ENCODE peak calls at places on chromosomes 4 and X, in ten cellular contexts. H, O, G, P, N, S, T, J, B and Q are unnamed samples.

GRCh38 chr4:44671636-44672035 is 6.6 kb upstream of the GUF1 start:
- DNase-seq in G (no peak), O (no peak), N (no peak), S (no peak), J (no peak), T (no peak), H (no peak), P (no peak), B (no peak), Q (no peak)

GRCh38 chrX:129759576-129760061 is 20.1 kb upstream of the SASH3 start:
- DNase-seq in P (no peak), B (peak), T (peak), O (peak), J (no peak), G (peak), S (peak), N (no peak), H (peak), Q (no peak)

GRCh38 chr4:176437756-176438155 is 118.0 kb downstream of the SPCS3 start:
- DNase-seq in B (no peak), S (peak), H (peak), J (no peak), G (no peak), O (no peak), N (no peak), T (no peak), P (no peak), Q (no peak)

GRCh38 chr4:186725422-186726149 is 1.9 kb upstream of the FAT1 start:
- DNase-seq in J (peak), T (no peak), G (peak), O (peak), P (peak), S (peak), H (peak), B (peak), N (peak), Q (no peak)

GRCh38 chr4:151700566-151701316 is 60.1 kb downstream of the GATB start:
- DNase-seq in B (no peak), H (no peak), P (no peak), S (no peak), G (no peak), J (no peak), T (no peak), O (no peak), N (no peak), Q (no peak)

GRCh38 chr4:142351958-142352357 is 494.1 kb downstream of the INPP4B start:
- DNase-seq in S (no peak), N (no peak), H (no peak), J (no peak), O (no peak), B (no peak), T (no peak), P (no peak), G (no peak), Q (no peak)

GRCh38 chrX:40996886-40997530 is 88.2 kb upstream of the USP9X start:
- DNase-seq in S (peak), P (no peak), T (no peak), G (no peak), O (no peak), B (no peak), N (peak), J (peak), H (peak), Q (no peak)

GRCh38 chrX:153319295-153319694 is 2.3 kb downstream of the PNMA6F start:
- DNase-seq in J (no peak), B (no peak), N (no peak), H (no peak), S (no peak), O (no peak), G (no peak), T (no peak), P (no peak), Q (no peak)

GRCh38 chr4:140252742-140253555 is 99.0 kb upstream of the MAML3 start:
- DNase-seq in J (peak), S (peak), G (peak), O (peak), N (peak), P (peak), T (peak), H (peak), B (peak), Q (peak)

GRCh38 chrX:154549766-154550165 is 2.3 kb downstream of the IKBKG start:
- DNase-seq in N (no peak), G (no peak), B (no peak), H (peak), O (no peak), S (peak), T (no peak), J (no peak), P (no peak), Q (no peak)
- H3K4me3 ChIP-seq in N (no peak), G (no peak), B (no peak), H (peak), O (no peak), S (no peak), T (peak), J (no peak), P (no peak), Q (no peak)

GRCh38 chrX:13123857-13124345 is 79.5 kb upstream of the FAM9C start:
- DNase-seq in T (no peak), N (no peak), G (no peak), O (no peak), P (no peak), B (no peak), J (no peak), S (peak), H (peak), Q (no peak)
- H3K4me3 ChIP-seq in T (peak), N (no peak), G (no peak), O (no peak), P (no peak), B (no peak), J (no peak), S (no peak), H (peak), Q (no peak)

GRCh38 chr4:147492761-147493160 is 11.9 kb downstream of the EDNRA start:
- DNase-seq in S (peak), H (no peak), T (no peak), O (no peak), G (no peak), P (peak), N (no peak), B (peak), J (no peak), Q (no peak)
- H3K4me3 ChIP-seq in S (no peak), H (no peak), T (no peak), O (no peak), G (no peak), P (no peak), N (no peak), B (no peak), J (no peak), Q (no peak)

DNA sequence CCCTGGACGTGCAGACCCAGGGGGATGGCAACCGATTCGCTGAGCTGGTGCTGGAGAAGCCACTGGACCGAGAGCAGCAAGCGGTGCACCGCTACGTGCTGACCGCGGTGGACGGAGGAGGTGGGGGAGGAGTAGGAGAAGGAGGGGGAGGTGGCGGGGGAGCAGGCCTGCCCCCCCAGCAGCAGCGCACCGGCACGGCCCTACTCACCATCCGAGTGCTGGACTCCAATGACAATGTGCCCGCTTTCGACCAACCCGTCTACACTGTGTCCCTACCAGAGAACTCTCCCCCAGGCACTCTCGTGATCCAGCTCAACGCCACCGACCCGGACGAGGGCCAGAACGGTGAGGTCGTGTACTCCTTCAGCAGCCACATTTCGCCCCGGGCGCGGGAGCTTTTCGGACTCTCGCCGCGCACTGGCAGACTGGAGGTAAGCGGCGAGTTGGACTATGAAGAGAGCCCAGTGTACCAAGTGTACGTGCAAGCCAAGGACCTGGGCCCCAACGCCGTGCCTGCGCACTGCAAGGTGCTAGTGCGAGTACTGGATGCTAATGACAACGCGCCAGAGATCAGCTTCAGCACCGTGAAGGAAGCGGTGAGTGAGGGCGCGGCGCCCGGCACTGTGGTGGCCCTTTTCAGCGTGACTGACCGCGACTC is 1.7 kb downstream of the PCDH10 start:
- DNase-seq in S (no peak), T (no peak), O (no peak), J (no peak), H (no peak), P (peak), B (peak), G (no peak), N (peak), Q (no peak)
- H3K4me3 ChIP-seq in S (no peak), T (no peak), O (no peak), J (no peak), H (no peak), P (peak), B (peak), G (peak), N (peak), Q (no peak)

GRCh38 chr4:163550869-163551267 is 56.4 kb downstream of the TMA16 start:
- DNase-seq in P (no peak), T (no peak), S (no peak), H (no peak), O (no peak), G (no peak), N (no peak), J (no peak), B (no peak), Q (no peak)

GRCh38 chr4:163554870-163555465 is 60.5 kb downstream of the TMA16 start:
- DNase-seq in N (no peak), J (no peak), T (no peak), H (peak), S (peak), P (no peak), B (no peak), G (no peak), O (no peak), Q (no peak)

GRCh38 chr4:163556650-163557391 is 62.3 kb downstream of the TMA16 start:
- DNase-seq in N (no peak), O (no peak), G (no peak), J (no peak), H (no peak), T (no peak), B (no peak), P (no peak), S (no peak), Q (no peak)

GRCh38 chr4:163556169-163556568 is 61.7 kb downstream of the TMA16 start:
- DNase-seq in G (no peak), J (no peak), P (no peak), B (no peak), O (no peak), H (peak), N (no peak), T (no peak), S (peak), Q (no peak)

DNA sequence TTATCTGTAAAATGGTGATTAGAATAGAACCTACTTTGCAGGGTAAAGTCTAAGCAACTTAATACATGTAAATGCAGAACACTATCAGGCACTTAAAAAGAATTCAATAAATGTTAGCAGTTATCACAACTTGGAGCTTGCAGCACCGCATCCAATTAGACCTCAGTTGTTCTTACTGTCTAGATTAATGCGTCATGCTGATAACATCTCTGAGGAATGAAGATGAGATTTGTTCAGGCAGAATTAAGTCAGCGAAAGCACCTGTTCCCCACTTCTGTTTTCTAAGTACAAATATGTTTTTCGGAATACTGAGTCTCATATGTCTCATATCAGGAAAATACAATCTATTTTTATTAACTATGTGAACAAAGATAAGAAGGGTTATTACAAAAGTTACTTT is 58.7 kb downstream of the TMA16 start:
- DNase-seq in G (no peak), B (no peak), H (no peak), J (no peak), N (no peak), T (no peak), O (no peak), P (no peak), S (no peak), Q (no peak)
- H3K4me3 ChIP-seq in G (no peak), B (no peak), H (no peak), J (no peak), N (no peak), T (no peak), O (no peak), P (no peak), S (no peak), Q (no peak)

GRCh38 chr4:68278045-68278444 is 32.6 kb upstream of the TMPRSS11B start:
- DNase-seq in H (peak), P (no peak), B (no peak), J (no peak), N (no peak), O (no peak), S (no peak), T (no peak), G (no peak), Q (no peak)
- H3K4me3 ChIP-seq in H (no peak), P (no peak), B (no peak), J (no peak), N (no peak), O (no peak), S (no peak), T (no peak), G (no peak), Q (no peak)

GRCh38 chrX:138067415-138067814 is 501.5 kb downstream of the ZIC3 start:
- DNase-seq in H (peak), G (no peak), B (no peak), O (no peak), N (no peak), J (no peak), P (no peak), T (no peak), S (no peak), Q (no peak)
- H3K4me3 ChIP-seq in H (no peak), G (no peak), B (no peak), O (no peak), N (no peak), J (no peak), P (no peak), T (no peak), S (no peak), Q (no peak)

DNA sequence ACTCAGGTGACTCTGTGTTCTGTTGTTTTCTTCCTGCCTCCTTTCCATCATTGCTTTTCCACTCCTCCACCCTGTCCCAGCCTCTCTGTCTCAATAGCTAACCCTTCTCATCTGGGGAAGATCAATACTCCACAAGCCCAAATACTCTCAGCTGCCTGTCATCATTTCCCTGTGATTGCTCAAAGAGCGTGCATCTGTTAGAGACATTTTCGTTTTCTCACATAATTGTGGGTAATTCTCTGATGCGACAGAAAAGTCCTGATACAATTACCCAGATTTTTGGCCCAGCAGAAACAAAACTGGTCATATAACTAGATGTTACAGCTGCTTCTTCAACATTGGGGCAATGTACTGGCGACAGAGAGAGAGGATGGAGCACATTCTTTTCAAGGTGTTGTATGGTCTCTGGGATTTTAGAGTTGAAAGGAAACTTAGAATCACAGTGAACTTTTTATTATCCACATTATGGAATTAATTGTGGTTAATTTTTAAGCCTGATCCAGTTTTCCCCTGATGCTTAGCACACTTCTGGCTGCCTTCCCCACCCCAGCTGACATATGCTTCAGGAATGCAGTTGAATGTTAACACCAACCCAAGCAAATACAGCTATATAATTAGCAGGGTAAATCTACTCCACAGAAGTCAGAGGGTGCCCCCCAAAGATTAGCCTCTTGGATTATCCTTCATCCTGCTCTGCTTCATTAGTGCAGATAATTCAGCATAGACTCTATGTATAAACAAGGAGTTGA is 171.4 kb upstream of the ANXA3 start:
- DNase-seq in T (no peak), N (no peak), P (no peak), O (peak), S (peak), J (no peak), G (no peak), B (no peak), H (no peak), Q (no peak)
- H3K4me3 ChIP-seq in T (no peak), N (no peak), P (no peak), O (no peak), S (no peak), J (no peak), G (no peak), B (no peak), H (no peak), Q (no peak)

DNA sequence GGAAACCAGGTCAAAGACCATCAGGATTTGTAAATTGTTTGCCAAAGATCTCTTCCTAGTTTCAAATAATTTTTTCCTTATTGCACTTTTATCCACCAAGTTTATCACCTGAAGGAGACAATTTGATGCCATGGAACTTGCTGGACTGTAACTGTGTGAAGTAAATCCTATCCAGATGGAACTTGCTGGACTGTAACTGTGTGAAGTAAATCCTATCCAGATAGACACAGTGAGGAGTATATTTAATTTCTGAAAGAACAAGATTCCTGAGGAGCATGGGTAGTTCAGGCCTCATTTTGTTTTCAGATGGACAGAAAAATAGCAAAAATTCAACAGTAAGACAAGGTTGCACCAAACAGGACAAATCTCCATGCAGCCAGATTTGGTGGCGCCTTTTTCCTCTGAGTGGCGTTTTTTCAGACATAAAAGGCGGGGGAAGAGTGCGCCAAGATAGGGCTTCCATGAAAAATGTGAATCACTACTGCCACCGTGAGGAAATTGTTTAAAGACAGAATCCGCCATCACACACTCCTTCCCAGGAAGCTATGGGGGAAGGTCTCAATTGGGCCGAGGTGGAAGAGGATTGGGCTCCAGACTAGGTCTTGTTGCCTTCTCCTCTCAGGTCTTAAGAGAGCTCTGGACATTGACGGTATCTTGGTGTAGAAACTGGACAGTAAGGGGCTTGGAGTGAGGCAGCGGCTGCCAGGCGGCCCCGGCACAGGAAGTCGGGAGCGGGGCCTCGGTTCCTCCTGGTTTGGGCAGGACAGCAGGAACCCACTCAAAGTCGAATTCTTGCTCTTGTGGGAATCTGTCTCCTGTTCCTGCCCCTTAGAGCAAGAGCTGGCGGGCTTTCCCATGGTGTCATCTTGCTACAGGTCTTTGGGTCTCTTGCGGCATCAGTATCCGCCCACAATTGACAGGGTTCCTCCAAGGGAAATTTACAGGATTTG is 234.7 kb downstream of the OR13H1 start:
- DNase-seq in N (peak), O (peak), B (no peak), H (peak), J (no peak), P (peak), G (no peak), T (no peak), S (peak), Q (no peak)
- H3K4me3 ChIP-seq in N (no peak), O (peak), B (peak), H (no peak), J (no peak), P (peak), G (no peak), T (peak), S (peak), Q (peak)

GRCh38 chrX:136880003-136880451 is 498 bp downstream of the RBMX start:
- DNase-seq in N (peak), T (peak), H (no peak), P (peak), J (no peak), B (no peak), G (no peak), S (no peak), O (peak), Q (peak)

GRCh38 chrX:136880452-136881013 is at the start of gene RBMX:
- DNase-seq in J (peak), T (peak), P (peak), O (peak), G (peak), H (peak), S (peak), B (peak), N (peak), Q (peak)

GRCh38 chrX:136879001-136879667 is 1.4 kb downstream of the RBMX start:
- DNase-seq in H (no peak), B (no peak), S (no peak), P (no peak), T (no peak), J (no peak), G (no peak), O (no peak), N (no peak), Q (no peak)

DNA sequence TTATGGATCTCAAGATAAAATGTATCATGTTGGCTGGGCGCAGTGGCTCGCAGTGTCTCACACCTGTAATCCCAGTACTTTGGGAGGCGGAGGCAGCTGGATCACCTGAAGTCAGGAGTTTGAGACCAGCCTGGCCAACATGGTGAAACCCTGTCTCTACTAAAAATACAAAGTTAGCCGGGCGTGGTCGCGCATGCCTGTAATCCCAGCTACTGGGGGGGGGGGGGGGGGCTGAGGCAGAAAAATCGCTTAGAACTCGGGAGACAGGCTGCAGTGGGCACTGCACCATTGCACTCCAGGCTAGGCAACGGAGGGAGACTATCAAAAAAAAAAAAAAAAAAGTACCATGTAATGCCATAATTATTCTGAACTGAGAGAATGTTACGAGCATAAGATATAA is 2.1 kb downstream of the RBMX start:
- DNase-seq in P (no peak), S (no peak), H (no peak), J (no peak), N (no peak), O (no peak), T (no peak), B (no peak), G (no peak), Q (no peak)
- H3K4me3 ChIP-seq in P (no peak), S (peak), H (peak), J (peak), N (peak), O (no peak), T (peak), B (peak), G (peak), Q (peak)